ENCODE peak calls at places on chromosomes 4 and X, in eight cellular contexts. G is stimulated activated CD4-positive, alpha-beta T cell treated with anti-CD3 and anti-CD28 coated beads, Interleukin-4, amount 100 ng/mL, for 4 hours; A is right cardiac atrium; L is bronchial epithelial cell; O is sigmoid colon; H is NCI-H1930; F is G401; I is EL. Z is an unnamed sample.

GRCh38 chr4:74374561-74375327 is 9.8 kb downstream of the EREG start:
- DNase-seq in G (no peak), A (peak), L (peak), O (peak), H (no peak), F (no peak), I (peak), Z (no peak)

GRCh38 chr4:14958436-14958835 is 43.8 kb upstream of the CPEB2 start:
- DNase-seq in G (no peak), A (no peak), L (no peak), O (no peak), H (no peak), F (no peak), I (no peak), Z (no peak)

GRCh38 chr4:3062466-3062865 is 11.9 kb downstream of the HTT-AS start:
- DNase-seq in G (no peak), A (no peak), L (no peak), O (no peak), H (no peak), F (no peak), I (peak), Z (no peak)

GRCh38 chr4:48093949-48094550 is 40.0 kb downstream of the TXK start:
- DNase-seq in G (peak), A (no peak), L (peak), O (no peak), H (no peak), F (no peak), I (peak), Z (no peak)

GRCh38 chrX:71056857-71057256 is 11.3 kb downstream of the SNX12 start:
- DNase-seq in G (no peak), A (no peak), L (no peak), O (no peak), H (no peak), F (no peak), I (no peak), Z (no peak)

GRCh38 chr4:119026662-119027444 is 108.8 kb upstream of the MYOZ2 start:
- DNase-seq in G (no peak), A (peak), L (no peak), O (peak), H (no peak), F (no peak), I (peak), Z (no peak)

GRCh38 chrX:50707376-50707775 is 106.6 kb downstream of the SHROOM4 start:
- DNase-seq in G (no peak), A (no peak), L (peak), O (no peak), H (no peak), F (no peak), I (no peak), Z (no peak)

GRCh38 chr4:53714377-53715140 is 123.3 kb upstream of the LNX1 start:
- DNase-seq in G (no peak), A (no peak), L (no peak), O (no peak), H (no peak), F (no peak), I (peak), Z (no peak)

GRCh38 chr4:7812191-7812860 is 127.3 kb downstream of the AFAP1 start:
- DNase-seq in G (no peak), A (no peak), L (no peak), O (peak), H (no peak), F (no peak), I (no peak), Z (no peak)

GRCh38 chrX:150512426-150512825 is 56.0 kb upstream of the MTM1 start:
- DNase-seq in G (no peak), A (no peak), L (no peak), O (no peak), H (no peak), F (no peak), I (no peak), Z (no peak)

GRCh38 chr4:124279741-124280140 is 432.8 kb downstream of the ANKRD50 start:
- DNase-seq in G (no peak), A (no peak), L (no peak), O (no peak), H (no peak), F (peak), I (no peak), Z (no peak)

GRCh38 chr4:178599521-178599920 is 1157.3 kb upstream of the AGA start:
- DNase-seq in G (no peak), A (no peak), L (no peak), O (no peak), H (no peak), F (no peak), I (no peak), Z (no peak)

GRCh38 chrX:1137531-1137930 is 74.9 kb downstream of the CRLF2 start:
- DNase-seq in G (no peak), A (no peak), L (no peak), O (peak), H (no peak), F (no peak), I (no peak), Z (no peak)

GRCh38 chrX:132058050-132058449 is 34.9 kb downstream of the STK26 start:
- DNase-seq in G (no peak), A (no peak), L (no peak), O (no peak), H (no peak), F (no peak), I (no peak), Z (no peak)

GRCh38 chr4:39237179-39237578 is 54.9 kb downstream of the WDR19 start:
- DNase-seq in G (no peak), A (no peak), L (no peak), O (no peak), H (no peak), F (no peak), I (no peak), Z (no peak)

GRCh38 chr4:30789219-30789671 is 69.1 kb downstream of the PCDH7 start:
- DNase-seq in G (no peak), A (no peak), L (peak), O (no peak), H (no peak), F (no peak), I (no peak), Z (no peak)

GRCh38 chr4:128416921-128417320 is 129.3 kb upstream of the PGRMC2 start:
- DNase-seq in G (no peak), A (no peak), L (no peak), O (peak), H (no peak), F (no peak), I (no peak), Z (no peak)

GRCh38 chr4:404006-404405 is 66.4 kb downstream of the ZNF141 start:
- DNase-seq in G (no peak), A (no peak), L (no peak), O (no peak), H (no peak), F (no peak), I (no peak), Z (no peak)

GRCh38 chr4:182604953-182605352 is 312.2 kb downstream of the DCTD start:
- DNase-seq in G (no peak), A (no peak), L (peak), O (no peak), H (no peak), F (no peak), I (peak), Z (no peak)

GRCh38 chr4:68368566-68369473 is 18.9 kb upstream of the YTHDC1 start:
- DNase-seq in G (no peak), A (no peak), L (peak), O (no peak), H (no peak), F (no peak), I (peak), Z (no peak)

GRCh38 chr4:112145326-112145819 is at the start of gene FAM241A:
- DNase-seq in G (peak), A (peak), L (peak), O (peak), H (peak), F (peak), I (peak), Z (peak)

GRCh38 chr4:53885668-53886067 is 178.7 kb downstream of the CHIC2 start:
- DNase-seq in G (no peak), A (peak), L (no peak), O (no peak), H (no peak), F (no peak), I (no peak), Z (no peak)

GRCh38 chr4:76206222-76206942 is 7.2 kb downstream of the SCARB2 start:
- DNase-seq in G (no peak), A (no peak), L (no peak), O (no peak), H (no peak), F (peak), I (no peak), Z (no peak)

GRCh38 chr4:78551420-78552351 is at the start of gene ANXA3:
- DNase-seq in G (peak), A (peak), L (no peak), O (no peak), H (no peak), F (no peak), I (no peak), Z (no peak)

GRCh38 chrX:12890467-12890866 is 16.0 kb upstream of the TLR8 start:
- DNase-seq in G (no peak), A (no peak), L (no peak), O (no peak), H (no peak), F (no peak), I (no peak), Z (no peak)

GRCh38 chr4:1055721-1056590 is 44.5 kb downstream of the FGFRL1 start:
- DNase-seq in G (peak), A (peak), L (no peak), O (peak), H (no peak), F (no peak), I (no peak), Z (peak)

GRCh38 chr4:41613362-41613761 is 75.4 kb downstream of the LIMCH1 start:
- DNase-seq in G (no peak), A (no peak), L (no peak), O (no peak), H (no peak), F (no peak), I (no peak), Z (no peak)

GRCh38 chrX:618761-619450 is 11.7 kb upstream of the SHOX start:
- DNase-seq in G (no peak), A (no peak), L (no peak), O (no peak), H (no peak), F (no peak), I (no peak), Z (no peak)